ENCODE peak calls at places on chromosomes 13 and 19, in nine cellular contexts. One of them, this sample, is unnamed.

GRCh38 chr13:22828081-22828480 is 352.7 kb upstream of the SGCG start:
- DNase-seq in HEK293T: no peak
- DNase-seq in neural progenitor cell: no peak
- DNase-seq in nephron progenitor cell: no peak
- DNase-seq in GM23338: no peak
- DNase-seq in stimulated activated CD8-positive, alpha-beta memory T cell treated with anti-CD3 and anti-CD28 coated beads, Interleukin-2, amount 100 ng/mL, for 48 hours: no peak
- DNase-seq in cerebellar cortex: no peak
- DNase-seq in lower lobe of right lung: no peak
- DNase-seq in left cardiac atrium: no peak
- DNase-seq in this sample: no peak

GRCh38 chr13:75132800-75133695 is 348.9 kb downstream of the TBC1D4 start:
- DNase-seq in GM23338: no peak
- DNase-seq in stimulated activated CD8-positive, alpha-beta memory T cell treated with anti-CD3 and anti-CD28 coated beads, Interleukin-2, amount 100 ng/mL, for 48 hours: no peak
- DNase-seq in lower lobe of right lung: no peak
- DNase-seq in HEK293T: no peak
- DNase-seq in nephron progenitor cell: no peak
- DNase-seq in left cardiac atrium: no peak
- DNase-seq in neural progenitor cell: no peak
- DNase-seq in cerebellar cortex: no peak
- DNase-seq in this sample: no peak

GRCh38 chr19:19597809-19598306 is 20.6 kb downstream of the PBX4 start:
- DNase-seq in left cardiac atrium: no peak
- DNase-seq in HEK293T: no peak
- DNase-seq in GM23338: no peak
- DNase-seq in cerebellar cortex: no peak
- DNase-seq in stimulated activated CD8-positive, alpha-beta memory T cell treated with anti-CD3 and anti-CD28 coated beads, Interleukin-2, amount 100 ng/mL, for 48 hours: no peak
- DNase-seq in lower lobe of right lung: no peak
- DNase-seq in nephron progenitor cell: no peak
- DNase-seq in neural progenitor cell: no peak
- DNase-seq in this sample: no peak

GRCh38 chr13:100537951-100538462 is 50.6 kb downstream of the GGACT start:
- DNase-seq in nephron progenitor cell: no peak
- DNase-seq in neural progenitor cell: no peak
- DNase-seq in GM23338: no peak
- DNase-seq in stimulated activated CD8-positive, alpha-beta memory T cell treated with anti-CD3 and anti-CD28 coated beads, Interleukin-2, amount 100 ng/mL, for 48 hours: no peak
- DNase-seq in lower lobe of right lung: no peak
- DNase-seq in left cardiac atrium: no peak
- DNase-seq in cerebellar cortex: no peak
- DNase-seq in HEK293T: no peak
- DNase-seq in this sample: no peak

GRCh38 chr13:61414686-61415664 is 674 bp downstream of the PCDH20 start:
- DNase-seq in stimulated activated CD8-positive, alpha-beta memory T cell treated with anti-CD3 and anti-CD28 coated beads, Interleukin-2, amount 100 ng/mL, for 48 hours: no peak
- DNase-seq in lower lobe of right lung: peak; percentile 76
- DNase-seq in nephron progenitor cell: peak; percentile 81
- DNase-seq in cerebellar cortex: no peak
- DNase-seq in HEK293T: peak; percentile 71
- DNase-seq in left cardiac atrium: peak; percentile 53
- DNase-seq in GM23338: peak; percentile 93
- DNase-seq in neural progenitor cell: peak; percentile 91
- DNase-seq in this sample: peak; percentile 25

GRCh38 chr13:97849305-97849704 is 104.2 kb upstream of the IPO5 start:
- DNase-seq in neural progenitor cell: peak; percentile 20
- DNase-seq in nephron progenitor cell: no peak
- DNase-seq in GM23338: peak; percentile 73
- DNase-seq in stimulated activated CD8-positive, alpha-beta memory T cell treated with anti-CD3 and anti-CD28 coated beads, Interleukin-2, amount 100 ng/mL, for 48 hours: no peak
- DNase-seq in lower lobe of right lung: no peak
- DNase-seq in cerebellar cortex: peak; percentile 7
- DNase-seq in left cardiac atrium: no peak
- DNase-seq in HEK293T: peak; percentile 19
- DNase-seq in this sample: no peak

GRCh38 chr19:48308695-48309586 is 16.4 kb upstream of the EMP3 start:
- DNase-seq in cerebellar cortex: no peak
- DNase-seq in nephron progenitor cell: no peak
- DNase-seq in left cardiac atrium: no peak
- DNase-seq in HEK293T: no peak
- DNase-seq in neural progenitor cell: peak; percentile 55
- DNase-seq in GM23338: peak; percentile 61
- DNase-seq in lower lobe of right lung: no peak
- DNase-seq in stimulated activated CD8-positive, alpha-beta memory T cell treated with anti-CD3 and anti-CD28 coated beads, Interleukin-2, amount 100 ng/mL, for 48 hours: no peak
- DNase-seq in this sample: peak; percentile 45

GRCh38 chr19:55459950-55460657 is 1.3 kb downstream of the ISOC2 start:
- DNase-seq in stimulated activated CD8-positive, alpha-beta memory T cell treated with anti-CD3 and anti-CD28 coated beads, Interleukin-2, amount 100 ng/mL, for 48 hours: no peak
- DNase-seq in lower lobe of right lung: no peak
- DNase-seq in nephron progenitor cell: no peak
- DNase-seq in neural progenitor cell: no peak
- DNase-seq in GM23338: no peak
- DNase-seq in left cardiac atrium: no peak
- DNase-seq in cerebellar cortex: no peak
- DNase-seq in HEK293T: no peak
- DNase-seq in this sample: peak; percentile 40

GRCh38 chr13:95153647-95154405 is 147.4 kb downstream of the ABCC4 start:
- DNase-seq in HEK293T: no peak
- DNase-seq in cerebellar cortex: no peak
- DNase-seq in lower lobe of right lung: no peak
- DNase-seq in neural progenitor cell: no peak
- DNase-seq in left cardiac atrium: no peak
- DNase-seq in stimulated activated CD8-positive, alpha-beta memory T cell treated with anti-CD3 and anti-CD28 coated beads, Interleukin-2, amount 100 ng/mL, for 48 hours: no peak
- DNase-seq in nephron progenitor cell: no peak
- DNase-seq in GM23338: peak; percentile 41
- DNase-seq in this sample: no peak

GRCh38 chr13:51317262-51317661 is 22.2 kb upstream of the SERPINE3 start:
- DNase-seq in stimulated activated CD8-positive, alpha-beta memory T cell treated with anti-CD3 and anti-CD28 coated beads, Interleukin-2, amount 100 ng/mL, for 48 hours: no peak
- DNase-seq in cerebellar cortex: no peak
- DNase-seq in lower lobe of right lung: no peak
- DNase-seq in neural progenitor cell: no peak
- DNase-seq in left cardiac atrium: no peak
- DNase-seq in nephron progenitor cell: no peak
- DNase-seq in GM23338: no peak
- DNase-seq in HEK293T: no peak
- DNase-seq in this sample: no peak

GRCh38 chr19:15154002-15154612 is 46.7 kb downstream of the NOTCH3 start:
- DNase-seq in lower lobe of right lung: no peak
- DNase-seq in GM23338: peak; percentile 86
- DNase-seq in HEK293T: peak; percentile 55
- DNase-seq in left cardiac atrium: no peak
- DNase-seq in neural progenitor cell: peak; percentile 54
- DNase-seq in nephron progenitor cell: peak; percentile 46
- DNase-seq in cerebellar cortex: peak; percentile 25
- DNase-seq in stimulated activated CD8-positive, alpha-beta memory T cell treated with anti-CD3 and anti-CD28 coated beads, Interleukin-2, amount 100 ng/mL, for 48 hours: no peak
- DNase-seq in this sample: no peak